ENCODE peak calls at places on chromosomes 3 and 15, in four cellular contexts. T is HEK293T; N is stimulated activated CD4-positive, alpha-beta T cell treated with anti-CD3 and anti-CD28 coated beads, Interleukin-15, amount 100 ng/mL, for 24 hours; J is midbrain. P is an unnamed sample.

GRCh38 chr15:53576841-53577240 is 182.6 kb downstream of the WDR72 start:
- DNase-seq in T (no peak), N (no peak), J (peak; percentile 6), P (no peak)

GRCh38 chr3:43180027-43180426 is 74.1 kb upstream of the POMGNT2 start:
- DNase-seq in T (no peak), N (peak; percentile 23), J (no peak), P (peak; percentile 55)

GRCh38 chr3:107718547-107718946 is 195.8 kb downstream of the BBX start:
- DNase-seq in T (no peak), N (no peak), J (no peak), P (no peak)

GRCh38 chr15:65690778-65691177 is 69.0 kb downstream of the SLC24A1 start:
- DNase-seq in T (no peak), N (no peak), J (no peak), P (no peak)

GRCh38 chr3:118991775-118992174 is 42.9 kb downstream of the IGSF11 start:
- DNase-seq in T (no peak), N (no peak), J (peak; percentile 94), P (no peak)

GRCh38 chr15:69604050-69604378 is 151.4 kb downstream of the RPLP1 start:
- DNase-seq in T (no peak), N (no peak), J (no peak), P (peak; percentile 50)

GRCh38 chr3:15215996-15216395 is 9.9 kb downstream of the CAPN7 start:
- DNase-seq in T (no peak), N (no peak), J (no peak), P (no peak)

GRCh38 chr15:63978511-63979226 is 67.6 kb downstream of the DAPK2 start:
- DNase-seq in T (no peak), N (no peak), J (no peak), P (no peak)

GRCh38 chr3:67551366-67552016 is 102.9 kb downstream of the SUCLG2 start:
- DNase-seq in T (no peak), N (no peak), J (no peak), P (no peak)

GRCh38 chr15:66145242-66146182 is 108.0 kb downstream of the MEGF11 start:
- DNase-seq in T (no peak), N (no peak), J (no peak), P (no peak)

GRCh38 chr15:98599911-98600685 is 48.2 kb upstream of the IGF1R start:
- DNase-seq in T (no peak), N (peak; percentile 54), J (no peak), P (no peak)

GRCh38 chr15:33154366-33155166 is 39.9 kb downstream of the FMN1 start:
- DNase-seq in T (no peak), N (no peak), J (peak; percentile 16), P (peak; percentile 27)